ENCODE peak calls at places on chromosomes 12 and 14, in five cellular contexts. Q, A, C, G and D are unnamed samples.

GRCh38 chr14:99774526-99775307 is 18.5 kb upstream of the EML1 start:
- DNase-seq in Q (no peak), G (peak), A (no peak), C (no peak), D (no peak)

GRCh38 chr12:119200601-119201000 is 21.9 kb downstream of the HSPB8 start:
- DNase-seq in C (no peak), A (no peak), G (no peak), Q (no peak), D (no peak)

GRCh38 chr12:111276189-111276588 is 92.7 kb downstream of the PHETA1 start:
- DNase-seq in A (peak), C (no peak), G (no peak), Q (no peak), D (no peak)

GRCh38 chr14:53167602-53168328 is 14.6 kb upstream of the DDHD1 start:
- DNase-seq in G (no peak), Q (no peak), A (peak), C (no peak), D (no peak)

GRCh38 chr12:47302111-47302597 is 222.4 kb upstream of the AMIGO2 start:
- DNase-seq in G (no peak), Q (no peak), A (no peak), C (no peak), D (peak)

GRCh38 chr14:55699131-55700057 is 119.4 kb downstream of the KTN1 start:
- DNase-seq in C (no peak), Q (no peak), A (peak), G (no peak), D (no peak)

GRCh38 chr14:66982247-66982646 is 207.0 kb upstream of the GARIN2 start:
- DNase-seq in G (no peak), C (no peak), A (no peak), Q (no peak), D (no peak)

GRCh38 chr12:91023326-91024004 is 18.7 kb upstream of the EPYC start:
- DNase-seq in G (no peak), A (peak), C (no peak), Q (no peak), D (no peak)

GRCh38 chr14:98345186-98345585 is 926.8 kb downstream of the BCL11B start:
- DNase-seq in G (no peak), C (no peak), Q (no peak), A (no peak), D (no peak)

GRCh38 chr14:95117937-95118726 is 39.2 kb downstream of the DICER1 start:
- DNase-seq in C (no peak), A (no peak), Q (no peak), G (no peak), D (no peak)

DNA sequence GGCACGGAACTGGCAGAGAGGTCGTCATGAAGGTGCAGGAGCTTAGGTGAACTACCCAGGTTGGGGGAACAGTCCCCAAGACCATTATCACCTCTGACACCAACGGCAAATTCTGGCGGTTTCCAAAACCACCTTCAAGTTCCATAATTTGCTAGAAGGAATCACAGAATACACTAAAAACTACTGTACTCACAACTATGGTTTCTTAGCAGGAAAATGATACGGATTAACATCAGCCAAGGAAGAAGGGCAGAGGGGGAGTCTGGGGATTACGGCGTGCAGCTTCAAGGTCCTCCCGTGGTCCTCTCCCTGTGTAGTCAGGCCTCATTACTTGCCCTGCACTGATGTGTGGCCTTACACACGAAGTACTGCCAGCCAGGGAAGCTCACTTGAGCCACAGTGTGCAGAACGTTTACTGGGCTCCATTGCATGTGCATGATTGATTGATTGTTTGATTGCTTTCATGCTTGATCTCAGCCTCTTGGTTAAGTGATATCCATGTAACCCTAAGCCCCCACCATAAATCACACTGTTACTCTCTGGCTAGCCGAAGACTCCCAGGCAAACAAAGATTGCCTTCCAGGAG is 813 bp upstream of the STX2 start:
- DNase-seq in C (no peak), Q (no peak), G (no peak), A (no peak), D (no peak)
- TF ChIP-seq CTCF in C (no peak), Q (no peak), G (no peak), A (no peak), D (no peak)

GRCh38 chr12:29591140-29592020 is 93.9 kb upstream of the OVCH1 start:
- DNase-seq in Q (no peak), A (peak), C (no peak), G (peak), D (no peak)
- TF ChIP-seq CTCF in Q (no peak), A (peak), C (no peak), G (peak), D (no peak)

GRCh38 chr12:13666806-13667205 is 314.6 kb downstream of the GRIN2B start:
- DNase-seq in A (no peak), Q (no peak), C (no peak), G (peak), D (no peak)
- TF ChIP-seq CTCF in A (no peak), Q (no peak), C (no peak), G (peak), D (no peak)

GRCh38 chr12:4720637-4720995 is 416 bp downstream of the GALNT8 start:
- DNase-seq in Q (no peak), C (no peak), G (peak), A (no peak), D (no peak)

GRCh38 chr12:4719821-4720636 is at the start of gene GALNT8:
- DNase-seq in C (no peak), G (peak), A (no peak), Q (no peak), D (no peak)

GRCh38 chr12:4723226-4723625 is 3.0 kb downstream of the GALNT8 start:
- DNase-seq in Q (no peak), G (no peak), A (no peak), C (no peak), D (no peak)

GRCh38 chr12:4714879-4715278 is 5.3 kb upstream of the GALNT8 start:
- DNase-seq in Q (no peak), G (no peak), A (no peak), C (no peak), D (no peak)

DNA sequence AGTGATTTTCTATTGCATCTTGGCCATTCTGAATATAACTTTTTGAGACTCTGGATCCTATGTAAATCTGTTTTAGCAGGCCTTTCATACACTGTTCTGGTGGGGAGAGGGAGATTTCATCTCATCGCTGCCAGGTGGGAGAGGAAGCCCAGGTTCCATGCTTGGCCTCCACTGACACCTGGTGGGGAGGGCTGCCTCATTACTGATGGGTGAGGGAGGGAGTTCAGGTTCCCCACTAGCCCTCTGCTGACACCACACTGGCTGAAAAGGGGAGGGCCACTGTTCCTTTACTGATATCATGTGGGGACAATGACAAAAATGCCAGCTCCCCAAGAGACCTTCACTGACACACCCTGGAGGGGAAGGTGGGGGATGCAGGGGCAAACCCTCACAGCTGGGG is 2.4 kb upstream of the GALNT8 start:
- DNase-seq in A (no peak), C (no peak), G (no peak), Q (no peak), D (no peak)
- TF ChIP-seq CTCF in A (no peak), C (no peak), G (no peak), Q (no peak), D (peak)

GRCh38 chr14:41299924-41300323 is 306.8 kb upstream of the LRFN5 start:
- DNase-seq in G (no peak), C (no peak), A (no peak), Q (no peak), D (no peak)

GRCh38 chr14:41295734-41296133 is 310.9 kb upstream of the LRFN5 start:
- DNase-seq in C (no peak), A (no peak), Q (no peak), G (no peak), D (no peak)

GRCh38 chr14:41302776-41303175 is 303.9 kb upstream of the LRFN5 start:
- DNase-seq in C (no peak), Q (no peak), A (no peak), G (no peak), D (no peak)

GRCh38 chr14:41303506-41303905 is 303.2 kb upstream of the LRFN5 start:
- DNase-seq in G (no peak), C (no peak), A (no peak), Q (no peak), D (no peak)

DNA sequence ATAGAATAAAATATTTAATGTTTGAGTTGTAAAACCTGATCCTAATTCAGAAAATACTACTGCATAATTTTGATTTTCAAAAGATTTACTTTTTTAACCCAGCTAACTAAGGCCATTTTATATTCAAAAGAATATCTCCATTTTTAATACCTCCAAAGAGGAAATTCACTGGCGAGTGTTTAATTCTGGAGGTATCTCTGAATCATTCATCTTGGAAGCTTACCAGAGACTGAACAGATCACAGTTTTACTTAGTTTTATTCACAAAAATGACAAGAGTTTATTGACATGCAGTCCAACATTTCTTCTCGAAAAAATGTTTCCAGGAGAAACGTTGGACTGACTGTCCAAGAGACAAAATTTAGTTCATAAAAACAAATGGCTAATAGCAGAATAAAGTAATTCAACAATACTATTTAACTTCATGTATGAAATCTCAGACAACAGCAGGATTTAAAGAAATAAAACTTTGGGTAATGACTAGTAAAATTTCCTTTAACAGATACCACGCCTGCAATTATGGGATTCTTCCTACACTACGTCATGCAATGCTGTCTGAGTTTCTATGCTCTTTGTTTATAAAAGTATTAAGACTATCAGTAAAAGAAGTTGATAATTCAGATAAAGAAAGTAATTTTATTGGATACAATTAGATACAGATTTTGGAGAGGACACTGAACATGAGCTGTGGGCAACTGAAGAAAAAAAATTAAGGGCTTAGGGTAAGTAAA is 308.6 kb upstream of the LRFN5 start:
- DNase-seq in G (no peak), Q (no peak), A (peak), C (no peak), D (no peak)
- TF ChIP-seq CTCF in G (no peak), Q (no peak), A (no peak), C (no peak), D (no peak)

DNA sequence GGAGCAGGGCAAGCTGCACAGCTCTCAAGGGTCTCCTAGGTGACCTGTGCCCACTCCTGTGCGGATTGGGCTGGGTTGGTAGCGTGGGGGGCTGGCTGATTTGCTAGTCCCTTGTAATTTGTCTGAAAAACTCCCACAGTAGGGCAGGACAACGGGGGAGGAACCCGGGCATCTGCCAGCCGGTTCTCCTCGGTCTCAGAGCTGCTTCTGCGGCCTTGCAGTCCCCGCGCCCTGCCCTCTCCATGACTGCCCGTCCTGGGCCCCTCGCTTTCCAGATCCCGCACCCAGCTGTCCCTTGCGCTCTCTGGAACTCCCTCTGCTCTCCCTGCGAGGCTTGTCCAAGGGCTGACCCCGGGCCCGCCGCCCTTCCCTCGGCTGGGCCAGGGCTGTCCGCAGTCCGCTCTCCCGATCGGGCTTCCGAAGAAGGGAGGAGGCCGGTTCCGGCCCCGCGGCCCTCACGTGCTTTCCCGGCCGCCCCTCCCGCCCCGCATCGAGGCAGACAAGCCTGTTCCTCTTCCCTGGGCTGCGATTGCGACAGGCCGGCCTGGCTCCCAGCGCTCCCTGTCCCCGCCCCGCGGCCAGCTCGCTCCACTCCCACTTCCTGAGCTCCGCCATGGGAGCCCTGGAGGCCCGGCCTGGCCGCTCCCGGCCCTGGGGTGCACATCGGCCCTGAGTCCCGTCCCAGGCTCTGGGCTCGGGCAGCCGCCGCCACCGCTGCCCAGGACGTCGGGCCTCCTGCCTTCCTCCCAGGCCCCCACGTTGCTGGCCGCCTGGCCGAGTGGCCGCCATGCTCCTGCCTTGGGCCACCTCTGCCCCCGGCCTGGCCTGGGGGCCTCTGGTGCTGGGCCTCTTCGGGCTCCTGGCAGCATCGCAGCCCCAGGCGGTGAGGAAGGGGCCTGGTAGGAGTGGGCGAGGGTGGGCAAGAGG is at the start of gene LTBR:
- DNase-seq in A (peak), G (peak), Q (peak), C (peak), D (peak)
- TF ChIP-seq CTCF in A (no peak), G (no peak), Q (peak), C (no peak), D (no peak)

DNA sequence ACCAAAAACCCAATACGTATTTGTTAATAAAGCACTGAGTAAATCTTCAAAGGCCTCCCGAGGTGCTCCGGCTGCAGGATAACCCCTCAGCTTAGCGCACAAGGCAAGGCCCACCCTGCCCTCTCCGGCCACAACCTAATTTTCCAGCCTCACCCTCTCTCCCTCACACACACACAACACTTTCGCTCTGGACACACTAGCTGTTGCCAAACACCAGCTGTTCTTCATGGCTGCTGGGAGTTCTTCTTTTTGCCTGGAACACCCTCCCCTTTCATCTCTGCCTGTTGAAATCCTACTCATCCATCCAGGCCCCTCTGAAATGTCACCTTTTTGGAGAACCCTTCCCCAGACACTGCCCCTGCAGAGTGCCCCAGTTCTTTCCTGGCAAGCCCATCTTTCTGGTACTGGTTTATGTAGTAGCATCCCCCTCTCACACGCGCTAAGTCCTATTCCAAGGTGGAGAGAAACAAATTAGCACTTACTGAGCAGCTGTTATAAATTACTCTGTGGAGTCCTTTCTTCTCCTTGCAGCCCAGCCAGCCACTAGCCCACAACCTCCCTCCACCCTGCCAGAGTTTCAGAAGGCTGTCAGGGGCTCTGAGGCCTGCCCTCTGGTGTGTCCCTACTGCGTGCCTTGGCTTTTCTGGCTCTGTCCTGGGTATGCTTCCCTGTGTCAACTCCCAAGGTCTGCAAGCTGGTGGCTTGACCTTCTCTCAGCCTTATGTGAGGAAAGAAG is 808 bp upstream of the CRACR2A start:
- DNase-seq in C (peak), Q (no peak), G (no peak), A (peak), D (no peak)
- TF ChIP-seq CTCF in C (no peak), Q (no peak), G (no peak), A (no peak), D (no peak)

GRCh38 chr14:32366256-32366655 is 37.2 kb downstream of the AKAP6 start:
- DNase-seq in Q (no peak), G (peak), A (peak), C (no peak), D (no peak)
- TF ChIP-seq CTCF in Q (no peak), G (peak), A (peak), C (no peak), D (no peak)

GRCh38 chr14:71932229-71932951 is at the start of gene RGS6:
- DNase-seq in C (no peak), A (no peak), G (peak), Q (peak), D (peak)
- TF ChIP-seq CTCF in C (no peak), A (no peak), G (peak), Q (peak), D (peak)